ENCODE peak calls at places on chromosomes 4 and X, in five cellular contexts. I is K562, M is IMR-90, E is HCT116, W is HepG2. V is an unnamed sample.
A peak's percentile ranks its signal among the peaks of the same experiment; 100 is the strongest.

GRCh38 chrX:44872817-44873414 is at the start of gene KDM6A:
- ATAC-seq in I (peak; percentile 88), M (peak; percentile 90), E (peak; percentile 89), W (peak; percentile 97), V (peak; percentile 96)

GRCh38 chr4:100805547-100805946 is 287.7 kb upstream of the EMCN start:
- ATAC-seq in I (no peak), M (no peak), E (peak; percentile 54), W (no peak), V (no peak)

GRCh38 chr4:94931626-94932025 is 173.9 kb downstream of the BMPR1B start:
- ATAC-seq in I (no peak), M (no peak), E (no peak), W (no peak), V (no peak)

GRCh38 chr4:22897520-22898108 is 204.9 kb downstream of the GBA3 start:
- ATAC-seq in I (peak; percentile 54), M (no peak), E (no peak), W (peak; percentile 66), V (no peak)

GRCh38 chr4:111630705-111631104 is 514.5 kb upstream of the FAM241A start:
- ATAC-seq in I (no peak), M (peak; percentile 77), E (peak; percentile 76), W (peak; percentile 52), V (no peak)

GRCh38 chrX:39724544-39724943 is 373.2 kb downstream of the BCOR start:
- ATAC-seq in I (peak; percentile 62), M (no peak), E (peak; percentile 54), W (no peak), V (no peak)

GRCh38 chrX:152202886-152203285 is 64.5 kb upstream of the MAGEA10 start:
- ATAC-seq in I (no peak), M (no peak), E (no peak), W (no peak), V (no peak)

GRCh38 chrX:151871244-151871643 is 41.4 kb upstream of the MAGEA4 start:
- ATAC-seq in I (no peak), M (no peak), E (peak; percentile 80), W (no peak), V (peak; percentile 55)

GRCh38 chrX:137342969-137343368 is 223.0 kb upstream of the ZIC3 start:
- ATAC-seq in I (no peak), M (no peak), E (no peak), W (no peak), V (no peak)

GRCh38 chr4:158930573-158930972 is 161.7 kb downstream of the FNIP2 start:
- ATAC-seq in I (peak; percentile 79), M (peak; percentile 68), E (no peak), W (no peak), V (no peak)

GRCh38 chr4:13642576-13642975 is 15.1 kb upstream of the BOD1L1 start:
- ATAC-seq in I (no peak), M (peak; percentile 27), E (no peak), W (no peak), V (no peak)

GRCh38 chr4:13641084-13641483 is 13.6 kb upstream of the BOD1L1 start:
- ATAC-seq in I (no peak), M (no peak), E (no peak), W (no peak), V (no peak)

GRCh38 chr4:13642163-13642562 is 14.6 kb upstream of the BOD1L1 start:
- ATAC-seq in I (no peak), M (peak; percentile 42), E (no peak), W (no peak), V (no peak)

GRCh38 chr4:13645075-13645474 is 17.6 kb upstream of the BOD1L1 start:
- ATAC-seq in I (peak; percentile 38), M (no peak), E (peak; percentile 67), W (no peak), V (no peak)

DNA sequence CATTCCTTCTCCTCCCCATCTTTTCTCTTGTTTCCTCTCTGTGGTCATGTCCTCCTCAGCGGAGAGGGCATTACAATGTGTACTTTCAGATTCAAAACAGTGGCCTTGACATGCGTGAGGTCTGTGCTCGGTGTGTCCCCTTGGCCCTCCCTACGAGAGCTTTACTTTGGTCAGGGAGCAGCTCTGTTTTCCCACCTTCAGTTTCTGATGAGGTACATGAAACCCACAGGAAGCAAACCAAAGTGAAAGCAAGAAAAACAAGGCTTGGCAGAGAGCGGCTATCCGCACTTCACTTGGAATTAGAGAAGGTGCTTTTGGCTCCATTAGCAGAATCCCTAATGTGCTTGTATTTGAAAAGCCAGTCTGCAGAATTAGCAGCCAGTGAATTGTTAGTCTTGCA is 19.5 kb upstream of the BOD1L1 start:
- ATAC-seq in I (no peak), M (peak; percentile 29), E (no peak), W (peak; percentile 39), V (no peak)
- H3K4me3 ChIP-seq in I (no peak overlapping the region), M (peak overlapping the region; percentile 20), E (no peak overlapping the region), W (no peak overlapping the region), V (no peak overlapping the region)

DNA sequence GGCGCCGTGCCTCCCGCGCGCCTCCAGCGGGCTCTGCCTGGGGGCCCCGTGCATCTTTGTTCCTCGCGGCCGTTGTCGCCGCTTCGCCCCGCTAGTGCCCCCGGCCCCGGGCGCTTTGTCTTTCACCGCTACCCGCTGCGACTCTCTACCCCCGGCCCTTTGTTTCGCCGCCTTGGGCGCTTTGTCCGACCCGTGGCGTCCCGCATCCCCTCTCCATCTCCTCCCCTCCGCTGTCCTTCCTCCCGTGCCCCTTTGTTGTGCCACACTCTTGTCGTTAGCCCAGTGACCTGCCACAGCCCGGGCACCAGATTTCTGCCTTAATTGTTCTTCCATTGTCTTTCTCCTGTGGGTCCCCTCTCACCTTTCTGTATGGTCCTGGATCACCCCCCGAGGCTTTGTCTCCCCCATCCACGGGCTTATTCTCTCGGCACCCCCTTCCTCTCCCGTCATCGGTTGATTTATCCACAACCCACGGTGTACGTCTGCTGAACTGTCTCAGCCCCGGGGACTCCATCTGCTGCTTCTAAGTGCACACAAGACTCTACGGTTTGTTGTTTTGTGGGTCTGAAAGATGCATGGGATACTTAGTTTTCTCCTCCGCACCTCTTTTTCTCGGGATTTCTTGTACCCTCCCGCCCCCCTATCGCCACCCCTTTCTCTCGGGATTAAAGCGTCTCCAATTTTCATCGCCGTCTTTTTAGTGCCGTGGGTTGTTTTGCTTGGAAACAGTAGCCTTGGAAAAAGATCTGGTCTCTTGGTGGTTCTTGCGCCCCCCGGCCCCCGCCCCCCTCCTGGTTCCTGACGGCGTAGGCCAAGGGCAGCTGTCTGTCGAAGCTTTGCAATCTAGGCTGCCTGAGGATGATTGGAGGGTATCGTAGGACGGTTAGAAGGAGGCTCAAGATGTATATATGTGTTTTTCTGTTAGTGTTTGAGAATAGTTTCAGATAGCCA is 787 bp downstream of the RBPJ start:
- ATAC-seq in I (no peak), M (no peak), E (no peak), W (no peak), V (no peak)
- TF ChIP-seq POLR2A in I (no peak), M (no peak), E (no peak), W (no peak), V (no peak)

GRCh38 chr4:7766086-7766485 is 173.6 kb downstream of the AFAP1 start:
- ATAC-seq in I (no peak), M (no peak), E (no peak), W (no peak), V (no peak)

GRCh38 chr4:7766661-7767345 is 172.9 kb downstream of the AFAP1 start:
- ATAC-seq in I (no peak), M (no peak), E (no peak), W (no peak), V (peak; percentile 16)

GRCh38 chr4:7767966-7768365 is 171.7 kb downstream of the AFAP1 start:
- ATAC-seq in I (no peak), M (no peak), E (no peak), W (no peak), V (no peak)

GRCh38 chr4:7768736-7769135 is 170.9 kb downstream of the AFAP1 start:
- ATAC-seq in I (no peak), M (no peak), E (no peak), W (no peak), V (no peak)

GRCh38 chr4:7767526-7767925 is 172.1 kb downstream of the AFAP1 start:
- ATAC-seq in I (no peak), M (no peak), E (no peak), W (no peak), V (no peak)
- H3K36me3 ChIP-seq in I (peaks cover 9% of the 10 kb centered on the region), M (peaks cover 92% of the 10 kb centered on the region), E (peaks cover 2% of the 10 kb centered on the region), W (peaks cover 5% of the 10 kb centered on the region), V (no peaks in the 10 kb centered on the region)

DNA sequence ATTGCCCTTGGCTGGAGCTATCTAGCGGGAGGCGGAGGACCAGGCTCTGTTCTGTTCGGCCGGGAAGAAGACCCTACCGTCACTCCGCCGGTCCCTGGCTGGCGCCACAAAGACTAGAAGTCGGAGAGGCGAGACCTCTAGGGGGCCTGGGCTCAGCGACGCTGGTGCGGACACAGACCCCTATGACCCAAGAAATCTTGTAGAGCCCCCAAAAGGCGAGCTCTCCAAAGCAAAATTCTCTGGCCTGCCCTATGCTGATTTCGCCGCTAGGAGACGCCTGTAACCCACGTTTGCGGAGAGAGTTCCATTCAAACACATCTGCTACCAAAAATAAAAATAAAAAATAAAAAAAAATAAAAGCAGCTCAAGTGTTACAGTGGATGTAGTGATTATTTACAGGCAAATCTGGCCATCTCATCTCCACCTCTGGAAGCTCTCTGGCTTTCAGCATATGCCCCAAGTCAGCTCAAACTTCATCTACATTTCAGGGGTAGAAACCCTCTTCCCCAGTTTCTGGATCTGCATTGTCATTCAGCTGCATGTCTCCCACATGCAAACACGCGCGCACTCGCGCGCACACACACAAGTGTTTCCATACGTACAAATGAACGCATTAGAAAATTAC is 2.4 kb upstream of the PCDH10 start:
- ATAC-seq in I (peak; percentile 69), M (peak; percentile 59), E (peak; percentile 82), W (peak; percentile 90), V (no peak)
- H3K4me3 ChIP-seq in I (no peak overlapping the region), M (peak overlapping the region; percentile 29), E (peak overlapping the region; percentile 30), W (no peak overlapping the region), V (peak overlapping the region; percentile 57)

DNA sequence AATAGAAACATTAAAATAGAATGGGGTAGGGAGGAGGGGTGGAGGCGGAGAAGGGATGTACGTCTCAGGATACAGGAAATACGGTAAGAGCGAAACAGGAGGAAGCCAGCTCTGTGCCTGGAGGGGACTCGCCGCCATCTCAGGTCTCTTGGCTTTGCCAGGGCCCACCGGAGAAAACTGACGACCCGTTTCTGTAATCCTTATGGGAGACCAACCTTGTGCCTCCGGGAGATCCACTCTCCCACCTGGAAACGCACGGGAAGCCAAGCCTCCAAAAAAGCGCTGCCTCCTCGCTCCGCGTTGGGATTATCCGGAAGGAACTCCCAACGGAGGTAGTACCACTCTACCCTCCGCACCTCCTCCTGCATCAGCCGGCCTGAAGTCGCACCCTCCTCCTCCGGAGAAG is at the start of gene NBDY:
- ATAC-seq in I (peak; percentile 93), M (peak; percentile 93), E (peak; percentile 91), W (peak; percentile 47), V (peak; percentile 67)
- TF ChIP-seq POLR2A in I (no peak), M (peak; percentile 56), E (no peak), W (no peak), V (no peak)

GRCh38 chr4:13605330-13605729 is 22.2 kb downstream of the BOD1L1 start:
- ATAC-seq in I (no peak), M (peak; percentile 81), E (no peak), W (no peak), V (no peak)
- H3K36me3 ChIP-seq in I (peaks cover 75% of the 10 kb centered on the region), M (peaks cover 28% of the 10 kb centered on the region), E (peaks cover 25% of the 10 kb centered on the region), W (peaks cover 13% of the 10 kb centered on the region), V (peaks cover 100% of the 10 kb centered on the region)

DNA sequence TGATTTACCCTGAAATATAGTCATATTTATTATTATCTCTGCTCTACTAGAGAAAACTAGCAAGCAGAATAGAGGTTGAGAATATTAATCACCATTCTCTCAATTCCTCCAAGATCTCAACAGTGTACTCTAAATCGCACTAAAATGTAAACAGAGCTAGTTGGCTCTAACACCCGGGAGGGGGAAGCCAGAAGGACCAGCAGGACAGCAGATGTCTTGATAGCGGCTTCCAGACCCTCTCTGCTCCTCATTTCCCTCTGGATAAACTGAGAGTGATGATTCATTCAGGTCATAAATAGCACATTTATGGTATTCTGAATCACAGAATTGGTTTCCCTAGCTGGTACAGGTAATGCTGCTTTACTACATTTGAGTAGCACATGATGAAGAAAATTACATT is 82.5 kb downstream of the TBC1D9 start:
- ATAC-seq in I (no peak), M (peak; percentile 86), E (no peak), W (no peak), V (no peak)
- H3K4me3 ChIP-seq in I (no peak overlapping the region), M (no peak overlapping the region), E (no peak overlapping the region), W (no peak overlapping the region), V (no peak overlapping the region)